ENCODE peak calls at places on chromosomes 5 and 9, in five cellular contexts. One of them, this sample, is unnamed.

GRCh38 chr9:124018731-124019697 is 7.4 kb downstream of the LHX2 start:
- DNase-seq in neuronal stem cell: no peak
- DNase-seq in H9: peak
- DNase-seq in H1: peak
- DNase-seq in mesenchymal stem cell: no peak
- DNase-seq in this sample: no peak

GRCh38 chr5:56871755-56872154 is 37.6 kb upstream of the SETD9 start:
- DNase-seq in neuronal stem cell: no peak
- DNase-seq in H9: no peak
- DNase-seq in mesenchymal stem cell: no peak
- DNase-seq in H1: no peak
- DNase-seq in this sample: no peak

GRCh38 chr9:109418827-109419226 is 79.3 kb downstream of the PTPN3 start:
- DNase-seq in H1: no peak
- DNase-seq in mesenchymal stem cell: no peak
- DNase-seq in neuronal stem cell: peak
- DNase-seq in H9: no peak
- DNase-seq in this sample: no peak

GRCh38 chr5:88952344-88952743 is 69.4 kb upstream of the MEF2C start:
- DNase-seq in H9: no peak
- DNase-seq in mesenchymal stem cell: peak
- DNase-seq in neuronal stem cell: no peak
- DNase-seq in H1: no peak
- DNase-seq in this sample: peak

GRCh38 chr9:134372621-134373267 is 46.5 kb downstream of the RXRA start:
- DNase-seq in mesenchymal stem cell: no peak
- DNase-seq in neuronal stem cell: no peak
- DNase-seq in H9: no peak
- DNase-seq in H1: no peak
- DNase-seq in this sample: peak

GRCh38 chr9:87141124-87141523 is 193.8 kb upstream of the GAS1 start:
- DNase-seq in neuronal stem cell: no peak
- DNase-seq in mesenchymal stem cell: no peak
- DNase-seq in H9: no peak
- DNase-seq in H1: no peak
- DNase-seq in this sample: no peak

GRCh38 chr9:134863306-134863902 is 17.2 kb upstream of the FCN2 start:
- DNase-seq in H9: peak
- DNase-seq in H1: no peak
- DNase-seq in mesenchymal stem cell: no peak
- DNase-seq in neuronal stem cell: no peak
- DNase-seq in this sample: no peak

GRCh38 chr5:14153932-14154646 is 10.9 kb downstream of the TRIO start:
- DNase-seq in H9: no peak
- DNase-seq in H1: no peak
- DNase-seq in neuronal stem cell: no peak
- DNase-seq in mesenchymal stem cell: peak
- DNase-seq in this sample: no peak

GRCh38 chr5:76604838-76605237 is 18.4 kb downstream of the F2RL2 start:
- DNase-seq in neuronal stem cell: no peak
- DNase-seq in H1: no peak
- DNase-seq in H9: no peak
- DNase-seq in mesenchymal stem cell: peak
- DNase-seq in this sample: no peak

GRCh38 chr5:119961993-119962392 is 332.6 kb downstream of the FAM170A start:
- DNase-seq in H9: no peak
- DNase-seq in H1: no peak
- DNase-seq in neuronal stem cell: no peak
- DNase-seq in mesenchymal stem cell: no peak
- DNase-seq in this sample: no peak

GRCh38 chr9:131677445-131678180 is 62.3 kb downstream of the RAPGEF1 start:
- DNase-seq in H9: no peak
- DNase-seq in mesenchymal stem cell: peak
- DNase-seq in H1: no peak
- DNase-seq in neuronal stem cell: no peak
- DNase-seq in this sample: peak

GRCh38 chr5:126624534-126624933 is 23.8 kb downstream of the PHAX start:
- DNase-seq in H1: no peak
- DNase-seq in neuronal stem cell: no peak
- DNase-seq in mesenchymal stem cell: peak
- DNase-seq in H9: no peak
- DNase-seq in this sample: peak

GRCh38 chr9:36091028-36091953 is 45.2 kb upstream of the GLIPR2 start:
- DNase-seq in H1: no peak
- DNase-seq in mesenchymal stem cell: peak
- DNase-seq in H9: no peak
- DNase-seq in neuronal stem cell: no peak
- DNase-seq in this sample: no peak

GRCh38 chr9:129654641-129655040 is 10.8 kb upstream of the PRRX2 start:
- DNase-seq in H1: no peak
- DNase-seq in H9: no peak
- DNase-seq in mesenchymal stem cell: no peak
- DNase-seq in neuronal stem cell: no peak
- DNase-seq in this sample: no peak

GRCh38 chr9:34279431-34279830 is 49.6 kb downstream of the KIF24 start:
- DNase-seq in mesenchymal stem cell: no peak
- DNase-seq in neuronal stem cell: no peak
- DNase-seq in H9: no peak
- DNase-seq in H1: no peak
- DNase-seq in this sample: no peak

GRCh38 chr9:87678650-87679355 is 47.1 kb upstream of the CTSL start:
- DNase-seq in H1: peak
- DNase-seq in neuronal stem cell: peak
- DNase-seq in H9: peak
- DNase-seq in mesenchymal stem cell: peak
- DNase-seq in this sample: peak

GRCh38 chr9:130900701-130901497 is 4.3 kb upstream of the QRFP start:
- DNase-seq in H9: no peak
- DNase-seq in H1: no peak
- DNase-seq in neuronal stem cell: no peak
- DNase-seq in mesenchymal stem cell: no peak
- DNase-seq in this sample: no peak

GRCh38 chr5:58294598-58295298 is 165.1 kb downstream of the PLK2 start:
- DNase-seq in H9: no peak
- DNase-seq in H1: no peak
- DNase-seq in mesenchymal stem cell: peak
- DNase-seq in neuronal stem cell: no peak
- DNase-seq in this sample: no peak

GRCh38 chr5:67045816-67046740 is 150.5 kb downstream of the CD180 start:
- DNase-seq in H1: no peak
- DNase-seq in neuronal stem cell: no peak
- DNase-seq in mesenchymal stem cell: no peak
- DNase-seq in H9: no peak
- DNase-seq in this sample: peak

GRCh38 chr9:113720495-113720894 is 155.6 kb upstream of the ZNF618 start:
- DNase-seq in mesenchymal stem cell: no peak
- DNase-seq in H1: peak
- DNase-seq in H9: peak
- DNase-seq in neuronal stem cell: no peak
- DNase-seq in this sample: no peak

GRCh38 chr9:75201480-75202209 is 113.3 kb downstream of the OSTF1 start:
- DNase-seq in H9: no peak
- DNase-seq in H1: no peak
- DNase-seq in neuronal stem cell: no peak
- DNase-seq in mesenchymal stem cell: no peak
- DNase-seq in this sample: no peak

GRCh38 chr9:75892168-75892901 is 1.9 kb downstream of the PCSK5 start:
- DNase-seq in neuronal stem cell: no peak
- DNase-seq in H1: peak
- DNase-seq in mesenchymal stem cell: peak
- DNase-seq in H9: peak
- DNase-seq in this sample: no peak

GRCh38 chr5:6833406-6833805 is 120.2 kb downstream of the TENT4A start:
- DNase-seq in neuronal stem cell: no peak
- DNase-seq in H1: no peak
- DNase-seq in mesenchymal stem cell: no peak
- DNase-seq in H9: no peak
- DNase-seq in this sample: no peak

GRCh38 chr5:173308226-173308625 is 20.0 kb downstream of the STC2 start:
- DNase-seq in H1: no peak
- DNase-seq in mesenchymal stem cell: no peak
- DNase-seq in neuronal stem cell: no peak
- DNase-seq in H9: no peak
- DNase-seq in this sample: no peak

GRCh38 chr5:173306695-173307094 is 21.5 kb downstream of the STC2 start:
- DNase-seq in H1: no peak
- DNase-seq in H9: no peak
- DNase-seq in neuronal stem cell: no peak
- DNase-seq in mesenchymal stem cell: no peak
- DNase-seq in this sample: no peak

GRCh38 chr5:173309731-173310130 is 18.5 kb downstream of the STC2 start:
- DNase-seq in H1: no peak
- DNase-seq in H9: no peak
- DNase-seq in mesenchymal stem cell: no peak
- DNase-seq in neuronal stem cell: no peak
- DNase-seq in this sample: no peak

GRCh38 chr5:173310296-173310769 is 17.9 kb downstream of the STC2 start:
- DNase-seq in mesenchymal stem cell: no peak
- DNase-seq in H9: no peak
- DNase-seq in H1: no peak
- DNase-seq in neuronal stem cell: no peak
- DNase-seq in this sample: no peak

DNA sequence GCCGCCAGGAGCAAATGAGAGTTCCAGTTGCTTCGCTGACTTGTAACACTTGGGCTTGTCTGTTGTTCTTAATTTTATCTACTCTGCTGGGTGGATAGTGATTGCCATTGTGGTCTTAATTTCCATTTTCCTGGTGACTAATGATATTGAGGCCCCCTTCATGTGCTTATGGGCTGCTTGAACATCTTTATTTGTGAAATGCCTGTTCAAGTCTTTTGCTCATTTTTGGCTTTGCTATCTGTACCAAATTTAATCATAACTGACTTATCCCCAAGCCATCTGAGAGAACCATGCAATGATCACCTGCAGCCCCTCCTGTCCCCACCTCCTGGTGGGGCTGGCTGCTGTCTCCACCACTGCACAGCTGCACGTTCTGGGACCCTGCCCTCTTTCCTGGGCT is 20.5 kb downstream of the STC2 start:
- DNase-seq in neuronal stem cell: no peak
- DNase-seq in mesenchymal stem cell: no peak
- DNase-seq in H1: no peak
- DNase-seq in H9: no peak
- DNase-seq in this sample: no peak
- H2BK12ac ChIP-seq in neuronal stem cell: no peak
- H2BK12ac ChIP-seq in mesenchymal stem cell: no peak
- H2BK12ac ChIP-seq in H1: no peak
- H2BK12ac ChIP-seq in H9: no peak
- H2BK12ac ChIP-seq in this sample: no peak

DNA sequence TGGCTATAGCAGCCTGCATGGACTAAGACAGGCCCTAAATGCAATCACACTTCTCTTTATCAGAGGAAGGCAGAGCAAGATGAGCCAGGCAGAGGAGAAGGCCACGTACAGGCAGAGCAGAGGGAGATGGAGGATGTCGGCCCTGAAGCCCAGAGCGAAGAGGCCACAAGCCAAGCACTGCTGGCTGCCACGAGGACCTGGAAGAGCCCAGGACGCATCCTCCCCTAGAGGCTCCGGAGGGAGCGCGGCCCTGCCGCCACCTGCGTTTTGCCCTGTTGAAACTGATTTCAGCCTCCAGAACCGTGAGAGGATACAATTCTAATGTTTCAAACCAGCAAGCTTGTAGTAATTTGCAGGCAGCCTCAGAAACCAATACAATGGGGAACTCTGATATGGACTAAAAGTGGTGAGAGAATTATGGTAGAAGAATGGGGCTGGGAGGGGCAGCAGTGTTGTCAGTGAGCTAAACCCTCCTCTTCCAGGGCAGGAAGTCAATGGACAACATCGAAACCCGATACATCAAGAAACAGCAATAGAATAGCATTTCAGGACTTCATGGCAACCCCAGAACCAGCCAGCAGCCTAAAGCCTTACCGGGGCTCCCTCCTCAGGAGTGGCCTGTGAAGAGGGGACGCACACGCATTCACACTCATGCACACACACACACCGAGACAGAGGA is 32.6 kb downstream of the ADAMTS2 start:
- DNase-seq in H9: no peak
- DNase-seq in neuronal stem cell: no peak
- DNase-seq in H1: no peak
- DNase-seq in mesenchymal stem cell: no peak
- DNase-seq in this sample: no peak
- H2AK5ac ChIP-seq in H9: no peak
- H2AK5ac ChIP-seq in neuronal stem cell: no peak
- H2AK5ac ChIP-seq in H1: no peak
- H2AK5ac ChIP-seq in mesenchymal stem cell: no peak
- H2AK5ac ChIP-seq in this sample: no peak

GRCh38 chr9:91193658-91194391 is 167.9 kb downstream of the AUH start:
- DNase-seq in mesenchymal stem cell: peak
- DNase-seq in H1: peak
- DNase-seq in H9: peak
- DNase-seq in neuronal stem cell: peak
- DNase-seq in this sample: peak
- H4K8ac ChIP-seq in mesenchymal stem cell: peak
- H4K8ac ChIP-seq in H1: peak
- H4K8ac ChIP-seq in H9: no peak
- H4K8ac ChIP-seq in neuronal stem cell: peak
- H4K8ac ChIP-seq in this sample: peak

DNA sequence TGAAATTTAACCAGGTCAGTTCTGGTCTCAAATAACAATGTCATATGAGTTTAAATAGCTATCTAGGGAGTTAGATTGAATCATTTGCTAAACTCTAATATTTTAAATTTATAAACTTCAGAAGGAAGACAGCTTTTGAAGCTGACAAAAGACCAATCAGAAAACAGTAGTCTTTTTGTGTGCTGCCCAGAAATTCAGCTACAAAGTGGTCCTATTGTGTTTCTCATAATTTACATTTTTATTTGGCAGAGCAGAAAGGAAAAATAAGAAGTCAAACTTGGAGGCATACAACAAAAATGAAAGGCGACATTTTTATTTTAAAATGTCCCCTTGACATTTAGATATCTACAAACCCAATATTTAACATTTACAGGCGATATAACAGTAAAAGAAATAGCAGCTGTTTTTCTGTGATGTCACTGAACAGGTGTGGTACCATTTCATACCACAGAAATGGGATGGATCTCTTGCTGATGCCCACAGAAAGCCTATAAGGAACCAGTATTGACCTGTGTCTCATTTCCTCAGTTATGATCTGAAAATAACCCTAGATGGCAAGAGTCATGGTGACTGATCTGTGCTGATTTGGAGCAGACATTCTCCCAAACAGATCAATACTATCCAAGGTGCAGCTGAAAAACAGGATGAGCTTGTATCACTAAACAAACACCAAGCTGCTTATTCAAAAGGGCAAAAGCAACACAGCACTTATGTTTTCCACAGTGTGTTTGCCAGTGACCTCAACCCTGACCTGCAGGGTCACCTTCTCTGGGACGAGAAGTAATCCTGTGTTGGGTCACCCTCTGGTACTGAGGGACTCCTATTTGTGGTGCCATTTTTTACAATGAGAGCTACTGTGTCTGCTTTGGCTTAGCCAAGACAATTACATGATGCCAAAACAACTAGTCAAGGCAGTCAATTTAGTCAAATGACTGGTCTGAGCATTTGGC is 3.6 kb upstream of the FST start:
- DNase-seq in neuronal stem cell: no peak
- DNase-seq in mesenchymal stem cell: no peak
- DNase-seq in H1: no peak
- DNase-seq in H9: no peak
- DNase-seq in this sample: no peak
- H2BK12ac ChIP-seq in neuronal stem cell: no peak
- H2BK12ac ChIP-seq in mesenchymal stem cell: no peak
- H2BK12ac ChIP-seq in H1: peak
- H2BK12ac ChIP-seq in H9: no peak
- H2BK12ac ChIP-seq in this sample: peak

This sample was measured in trophoblast cell.